ENCODE peak calls at places on chromosomes 6 and 20, in five cellular contexts. N is occipital lobe, Q is tibial artery, D is NCI-H748 treated with DMSO at 0.1 percent for 48 hours, X is progenitor cell of endocrine pancreas. K is an unnamed sample.

GRCh38 chr20:50348118-50348517 is 157.5 kb downstream of the CEBPB start:
- DNase-seq in D (no peak), Q (no peak), N (no peak), X (no peak), K (no peak)

GRCh38 chr6:42148058-42148457 is 5.6 kb upstream of the C6orf132 start:
- DNase-seq in X (no peak), N (no peak), Q (no peak), D (no peak), K (no peak)

GRCh38 chr20:19079536-19080299 is 132.7 kb upstream of the SLC24A3 start:
- DNase-seq in N (no peak), D (no peak), Q (no peak), X (no peak), K (no peak)

GRCh38 chr6:25601797-25602679 is 50.0 kb upstream of the SCGN start:
- DNase-seq in D (peak; percentile 95), N (no peak), X (no peak), Q (no peak), K (no peak)

GRCh38 chr20:15494841-15495240 is 1078.4 kb downstream of the KIF16B start:
- DNase-seq in X (no peak), D (no peak), Q (no peak), N (no peak), K (no peak)

GRCh38 chr6:30263734-30264133 is 50.5 kb upstream of the TRIM26 start:
- DNase-seq in D (no peak), X (no peak), Q (no peak), N (no peak), K (no peak)

GRCh38 chr6:3750324-3751018 is 1.0 kb downstream of the PXDC1 start:
- DNase-seq in Q (peak; percentile 97), D (peak; percentile 36), X (no peak), N (peak; percentile 60), K (peak; percentile 95)

GRCh38 chr6:78438135-78438534 is 429.2 kb upstream of the IRAK1BP1 start:
- DNase-seq in N (no peak), D (no peak), Q (no peak), X (no peak), K (no peak)

GRCh38 chr6:11727995-11728961 is 50.3 kb downstream of the ADTRP start:
- DNase-seq in X (no peak), Q (no peak), N (no peak), D (no peak), K (no peak)

GRCh38 chr20:61186771-61187170 is 65.3 kb upstream of the CDH4 start:
- DNase-seq in N (no peak), X (no peak), D (peak; percentile 23), Q (no peak), K (no peak)

GRCh38 chr20:56762401-56762800 is 133.3 kb downstream of the TFAP2C start:
- DNase-seq in D (no peak), Q (no peak), N (no peak), X (no peak), K (no peak)

GRCh38 chr6:169527306-169527705 is 174.5 kb downstream of the WDR27 start:
- DNase-seq in D (no peak), X (no peak), Q (no peak), N (no peak), K (no peak)

GRCh38 chr6:129667621-129668020 is 42.4 kb downstream of the ARHGAP18 start:
- DNase-seq in X (no peak), N (no peak), Q (no peak), D (no peak), K (no peak)

GRCh38 chr6:148974351-148974750 is 227.5 kb downstream of the UST start:
- DNase-seq in X (no peak), Q (no peak), N (no peak), D (no peak), K (no peak)